ENCODE peak calls at places on chromosomes 13 and 19, in nine cellular contexts. E, V, A, H, S, B, M, K and U are unnamed samples.

GRCh38 chr13:41139296-41139966 is 6.8 kb upstream of the KBTBD6 start:
- DNase-seq in M (no peak), K (no peak), E (no peak), B (no peak), H (no peak), V (no peak), A (no peak), S (no peak), U (no peak)

GRCh38 chr13:69660155-69660554 is 447.5 kb upstream of the ATXN8OS start:
- DNase-seq in V (no peak), B (no peak), E (no peak), A (no peak), K (no peak), S (no peak), M (no peak), H (no peak), U (no peak)

GRCh38 chr19:11450570-11451326 is 15.3 kb downstream of the PRKCSH start:
- DNase-seq in A (no peak), V (no peak), H (no peak), S (no peak), M (no peak), K (no peak), E (no peak), B (no peak), U (no peak)

GRCh38 chr13:21354721-21355120 is 104.4 kb downstream of the ZDHHC20 start:
- DNase-seq in B (no peak), M (no peak), H (no peak), A (no peak), V (no peak), K (no peak), E (no peak), S (no peak), U (no peak)

GRCh38 chr13:105971720-105972119 is 563.7 kb downstream of the EFNB2 start:
- DNase-seq in A (no peak), K (no peak), S (no peak), E (no peak), M (no peak), H (no peak), V (no peak), B (no peak), U (no peak)

GRCh38 chr13:89212186-89212585 is 1541.0 kb downstream of the SLITRK5 start:
- DNase-seq in V (no peak), A (no peak), E (no peak), K (no peak), H (no peak), M (no peak), S (no peak), B (no peak), U (no peak)

GRCh38 chr13:39897636-39898035 is 242.2 kb downstream of the COG6 start:
- DNase-seq in M (no peak), S (no peak), V (no peak), E (peak), K (no peak), B (no peak), A (peak), H (no peak), U (no peak)

GRCh38 chr19:40510526-40511115 is 43.8 kb downstream of the SPTBN4 start:
- DNase-seq in B (no peak), M (no peak), V (no peak), E (no peak), H (no peak), S (no peak), A (no peak), K (no peak), U (no peak)

GRCh38 chr19:17888260-17888659 is 16.5 kb downstream of the SLC5A5 start:
- DNase-seq in K (no peak), A (no peak), B (no peak), H (no peak), M (no peak), S (no peak), E (no peak), V (no peak), U (no peak)

GRCh38 chr19:37221136-37221535 is 3.1 kb downstream of the ZNF383 start:
- DNase-seq in K (no peak), A (no peak), B (no peak), V (no peak), S (no peak), E (no peak), H (no peak), M (no peak), U (no peak)

GRCh38 chr19:52963229-52963760 is 614 bp upstream of the ZNF816 start:
- DNase-seq in V (no peak), H (peak), A (no peak), K (peak), E (no peak), M (no peak), B (peak), S (peak), U (no peak)

GRCh38 chr13:55714120-55714519 is 1426.6 kb upstream of the PRR20A start:
- DNase-seq in K (no peak), A (no peak), H (no peak), M (no peak), V (no peak), E (no peak), B (no peak), S (no peak), U (no peak)

GRCh38 chr19:40763963-40764362 is 11.4 kb upstream of the MIA start:
- DNase-seq in A (no peak), B (no peak), H (no peak), M (no peak), E (no peak), V (no peak), S (no peak), K (no peak), U (no peak)

GRCh38 chr19:19319725-19320361 is 466 bp downstream of the SUGP1 start:
- DNase-seq in K (no peak), M (no peak), B (no peak), H (no peak), S (no peak), E (no peak), V (no peak), A (no peak), U (no peak)

GRCh38 chr13:106599875-106600797 is 32.2 kb upstream of the ARGLU1 start:
- DNase-seq in V (no peak), B (peak), K (no peak), A (no peak), S (no peak), E (peak), M (peak), H (no peak), U (no peak)

GRCh38 chr13:60933638-60934037 is 482.0 kb downstream of the PCDH20 start:
- DNase-seq in V (no peak), A (no peak), S (no peak), K (no peak), M (no peak), B (no peak), H (no peak), E (no peak), U (no peak)

GRCh38 chr13:27355894-27356293 is 68.5 kb upstream of the GTF3A start:
- DNase-seq in M (no peak), B (no peak), E (no peak), H (peak), K (no peak), V (no peak), S (no peak), A (no peak), U (no peak)

GRCh38 chr13:30737511-30738342 is 2.4 kb downstream of the ALOX5AP start:
- DNase-seq in K (no peak), S (no peak), A (no peak), E (no peak), H (no peak), B (no peak), M (no peak), V (no peak), U (no peak)

GRCh38 chr13:45537506-45537905 is 72.8 kb downstream of the COG3 start:
- DNase-seq in H (no peak), V (no peak), K (no peak), M (no peak), A (no peak), B (no peak), E (no peak), S (no peak), U (no peak)

GRCh38 chr13:83796364-83796763 is 85.9 kb downstream of the SLITRK1 start:
- DNase-seq in E (no peak), M (no peak), V (no peak), A (peak), B (no peak), S (no peak), K (no peak), H (no peak), U (no peak)

GRCh38 chr19:50947123-50947522 is 5.7 kb downstream of the KLK5 start:
- DNase-seq in A (no peak), E (no peak), B (no peak), S (no peak), V (no peak), M (no peak), K (no peak), H (no peak), U (no peak)

GRCh38 chr13:38415233-38415632 is 65.6 kb downstream of the UFM1 start:
- DNase-seq in A (no peak), K (no peak), E (no peak), B (no peak), S (no peak), H (no peak), V (no peak), M (peak), U (no peak)

GRCh38 chr19:17079710-17080440 is 4.3 kb downstream of the MYO9B start:
- DNase-seq in A (peak), V (peak), M (peak), E (peak), K (peak), B (peak), S (peak), H (peak), U (peak)

GRCh38 chr13:98998831-98999634 is 21.2 kb upstream of the DOCK9 start:
- DNase-seq in K (no peak), H (no peak), B (no peak), V (no peak), E (no peak), M (no peak), A (no peak), S (no peak), U (no peak)

GRCh38 chr13:102907886-102908515 is 62.2 kb downstream of the ERCC5 start:
- DNase-seq in E (peak), B (no peak), V (no peak), M (no peak), A (no peak), H (no peak), S (no peak), K (no peak), U (no peak)

GRCh38 chr13:105804561-105805190 is 730.8 kb downstream of the EFNB2 start:
- DNase-seq in S (no peak), K (no peak), V (no peak), B (no peak), E (peak), A (no peak), H (no peak), M (no peak), U (no peak)

GRCh38 chr19:50230379-50231351 is 27.2 kb downstream of the MYH14 start:
- DNase-seq in K (no peak), E (no peak), A (no peak), B (no peak), S (no peak), H (peak), M (no peak), V (no peak), U (no peak)

GRCh38 chr13:110023729-110024645 is 237.6 kb upstream of the IRS2 start:
- DNase-seq in V (no peak), M (peak), B (peak), E (peak), H (peak), K (no peak), A (peak), S (no peak), U (no peak)

GRCh38 chr19:42386974-42387707 is 3.0 kb downstream of the CNFN start:
- DNase-seq in E (peak), K (peak), H (peak), M (peak), S (peak), A (no peak), B (peak), V (peak), U (peak)

GRCh38 chr19:12913871-12914690 is 5.0 kb downstream of the SYCE2 start:
- DNase-seq in M (no peak), H (peak), K (peak), E (peak), V (peak), A (no peak), B (no peak), S (peak), U (no peak)

GRCh38 chr13:57673197-57673596 is 41.7 kb downstream of the PCDH17 start:
- DNase-seq in S (no peak), E (no peak), A (no peak), M (no peak), B (peak), H (peak), V (no peak), K (no peak), U (no peak)
- H3K27ac ChIP-seq in S (no peak), E (peak), A (no peak), M (no peak), B (peak), H (peak), V (no peak), K (no peak), U (no peak)

DNA sequence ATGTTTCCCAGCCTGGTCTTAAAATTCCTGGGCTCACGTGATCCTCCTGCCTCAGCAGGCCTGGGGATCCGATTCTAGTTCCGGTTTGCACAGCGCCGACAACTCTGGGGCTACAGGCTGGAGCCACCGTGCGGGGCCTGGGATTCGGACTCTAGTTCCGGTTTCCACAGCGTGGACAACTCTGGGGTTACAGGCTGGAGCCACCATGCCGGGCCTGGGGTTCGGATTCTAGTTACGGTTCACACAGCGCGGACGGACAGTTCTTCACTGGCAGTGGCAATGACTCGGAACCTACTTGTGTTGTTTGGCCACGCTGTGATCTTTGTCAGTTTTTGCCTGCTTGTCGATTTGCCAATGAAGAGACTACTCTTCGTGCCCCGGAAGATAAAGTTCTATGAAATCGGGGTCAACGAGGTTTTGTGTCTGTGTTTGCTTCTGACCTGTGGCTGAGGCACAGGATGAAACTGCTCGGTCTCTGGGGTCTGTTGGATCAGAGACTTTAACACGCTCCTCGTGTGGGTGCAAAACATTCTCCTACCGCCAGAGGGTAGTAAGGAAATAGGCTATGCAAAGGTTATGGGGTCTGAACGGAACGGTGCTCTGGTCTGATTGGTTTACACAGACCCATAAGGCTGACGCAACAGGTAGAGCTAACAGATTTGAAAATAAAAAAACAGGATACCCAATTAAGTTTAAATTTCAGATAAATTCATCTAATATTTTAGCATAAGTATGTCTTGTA is 12.1 kb upstream of the ZSCAN1 start:
- DNase-seq in V (no peak), M (peak), S (peak), A (peak), K (peak), E (peak), B (peak), H (peak), U (peak)
- TF ChIP-seq CTCF in V (peak), M (peak), S (no peak), A (peak), K (peak), E (peak), B (peak), H (peak), U (peak)

GRCh38 chr13:114089341-114089740 is 43.1 kb downstream of the RASA3 start:
- DNase-seq in A (peak), K (peak), S (no peak), M (no peak), E (no peak), V (no peak), B (no peak), H (no peak), U (peak)

GRCh38 chr13:114087430-114087829 is 45.0 kb downstream of the RASA3 start:
- DNase-seq in B (no peak), E (no peak), M (peak), A (peak), S (peak), H (peak), V (no peak), K (peak), U (peak)

GRCh38 chr13:114089751-114090400 is 42.5 kb downstream of the RASA3 start:
- DNase-seq in A (peak), V (no peak), S (no peak), E (no peak), K (peak), B (no peak), H (no peak), M (no peak), U (peak)

GRCh38 chr13:114088234-114088633 is 44.2 kb downstream of the RASA3 start:
- DNase-seq in B (no peak), K (no peak), A (no peak), H (no peak), V (no peak), M (no peak), S (no peak), E (no peak), U (peak)

DNA sequence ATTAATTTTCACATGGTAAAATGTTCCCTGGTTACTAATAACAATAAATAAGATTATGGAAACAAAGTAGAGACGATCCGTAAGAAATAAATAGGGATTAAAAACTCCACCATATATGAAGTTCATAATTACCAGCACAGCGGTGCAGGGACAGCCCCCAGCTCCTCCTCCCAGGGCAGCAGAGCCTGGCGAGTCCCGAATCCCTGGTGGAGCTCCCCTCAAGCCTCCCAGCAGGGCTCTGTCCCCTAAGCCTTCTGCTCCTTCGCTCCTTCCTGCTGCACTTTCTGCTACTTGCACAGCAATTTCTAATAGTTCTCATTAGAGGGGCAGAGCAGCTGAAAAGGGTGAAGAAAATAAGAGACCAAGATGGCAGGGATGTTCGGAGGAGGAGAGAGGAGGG is 43.6 kb downstream of the RASA3 start:
- DNase-seq in M (no peak), S (no peak), K (no peak), H (no peak), E (no peak), A (no peak), B (peak), V (no peak), U (peak)
- H3K27ac ChIP-seq in M (no peak), S (no peak), K (no peak), H (no peak), E (no peak), A (no peak), B (no peak), V (no peak), U (no peak)

DNA sequence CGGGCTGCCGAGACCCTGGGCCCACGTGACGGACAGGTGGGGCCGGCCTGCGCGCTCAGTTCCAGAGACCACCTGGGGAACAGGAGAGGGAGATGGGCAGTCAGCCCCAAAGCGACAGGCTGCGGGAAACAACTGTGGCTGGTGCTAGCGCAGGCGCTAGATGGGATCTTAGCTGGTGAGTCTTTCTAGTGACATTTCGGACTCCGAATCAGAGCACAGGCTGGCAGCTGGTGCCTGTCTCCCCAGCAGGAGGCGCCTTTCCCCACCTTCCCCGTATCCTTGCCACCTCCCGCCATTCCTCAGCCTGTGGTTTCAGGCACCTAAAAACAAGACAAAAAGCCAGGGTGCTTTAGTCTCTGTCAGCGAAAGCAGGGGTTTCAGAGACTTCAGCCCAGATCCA is 19.4 kb upstream of the RANBP3 start:
- DNase-seq in B (no peak), K (no peak), M (no peak), A (no peak), H (peak), S (no peak), V (no peak), E (no peak), U (no peak)
- TF ChIP-seq CTCF in B (no peak), K (no peak), M (no peak), A (no peak), H (peak), S (no peak), V (no peak), E (no peak), U (no peak)

GRCh38 chr19:13978306-13978705 is 26.0 kb downstream of the DCAF15 start:
- DNase-seq in S (peak), K (peak), M (peak), H (peak), B (peak), E (peak), V (no peak), A (peak), U (peak)

GRCh38 chr19:13979686-13980085 is 26.4 kb downstream of the RFX1 start:
- DNase-seq in A (no peak), H (no peak), V (no peak), B (no peak), E (no peak), S (no peak), K (no peak), M (no peak), U (no peak)

GRCh38 chr19:13977803-13978202 is 25.5 kb downstream of the DCAF15 start:
- DNase-seq in E (no peak), V (no peak), M (no peak), A (no peak), H (no peak), S (no peak), K (no peak), B (no peak), U (no peak)

GRCh38 chr19:13979224-13979623 is 26.9 kb downstream of the RFX1 start:
- DNase-seq in H (peak), A (no peak), M (no peak), V (no peak), B (no peak), E (peak), S (no peak), K (no peak), U (no peak)

GRCh38 chr19:13978721-13979191 is 26.4 kb downstream of the DCAF15 start:
- DNase-seq in V (peak), E (peak), H (no peak), K (no peak), A (peak), M (no peak), B (no peak), S (no peak), U (no peak)
- H3K27ac ChIP-seq in V (peak), E (no peak), H (no peak), K (peak), A (peak), M (peak), B (no peak), S (no peak), U (peak)